ENCODE peak calls at places on chromosome 18, in eight cellular contexts. Q is nephron progenitor cell, F is thyroid gland, J is cardiac muscle cell, P is neural crest cell, B is bronchial epithelial cell, W is GM23338, S is right atrium auricular region. H is an unnamed sample.

GRCh38 chr18:74476154-74476553 is 19.0 kb upstream of the DIPK1C start:
- DNase-seq in Q (peak), F (no peak), J (peak), P (peak), B (no peak), W (peak), S (no peak), H (peak)

GRCh38 chr18:49757513-49758262 is 55.6 kb downstream of the ACAA2 start:
- DNase-seq in Q (no peak), F (no peak), J (no peak), P (no peak), B (no peak), W (peak), S (no peak), H (no peak)

GRCh38 chr18:44682871-44683221 is 2.2 kb downstream of the SETBP1 start:
- DNase-seq in Q (peak), F (peak), J (no peak), P (no peak), B (no peak), W (peak), S (no peak), H (no peak)

GRCh38 chr18:76565238-76566173 is 70.5 kb upstream of the ZNF516 start:
- DNase-seq in Q (peak), F (peak), J (peak), P (peak), B (peak), W (peak), S (peak), H (no peak)

GRCh38 chr18:24731158-24731557 is 270.7 kb downstream of the HRH4 start:
- DNase-seq in Q (no peak), F (no peak), J (no peak), P (no peak), B (no peak), W (no peak), S (no peak), H (no peak)

GRCh38 chr18:79738565-79739439 is 58.9 kb upstream of the KCNG2 start:
- DNase-seq in Q (no peak), F (no peak), J (peak), P (no peak), B (no peak), W (no peak), S (no peak), H (no peak)

GRCh38 chr18:73691118-73691517 is 456.5 kb downstream of the FBXO15 start:
- DNase-seq in Q (no peak), F (no peak), J (peak), P (no peak), B (peak), W (no peak), S (no peak), H (no peak)

GRCh38 chr18:44536041-44536440 is 144.6 kb upstream of the SETBP1 start:
- DNase-seq in Q (no peak), F (no peak), J (peak), P (no peak), B (peak), W (no peak), S (no peak), H (no peak)

GRCh38 chr18:9429662-9429993 is 45.7 kb upstream of the RALBP1 start:
- DNase-seq in Q (no peak), F (no peak), J (peak), P (no peak), B (no peak), W (no peak), S (no peak), H (no peak)

GRCh38 chr18:11387880-11388279 is 221.5 kb upstream of the SLC35G4 start:
- DNase-seq in Q (no peak), F (peak), J (peak), P (no peak), B (no peak), W (peak), S (no peak), H (no peak)

GRCh38 chr18:8536226-8536625 is 73.0 kb upstream of the RAB12 start:
- DNase-seq in Q (no peak), F (no peak), J (no peak), P (no peak), B (no peak), W (peak), S (no peak), H (no peak)

GRCh38 chr18:37654711-37655369 is 89.2 kb upstream of the CELF4 start:
- DNase-seq in Q (no peak), F (peak), J (no peak), P (no peak), B (no peak), W (no peak), S (no peak), H (no peak)

GRCh38 chr18:73719611-73720010 is 428.0 kb downstream of the FBXO15 start:
- DNase-seq in Q (no peak), F (no peak), J (no peak), P (no peak), B (no peak), W (no peak), S (no peak), H (no peak)

GRCh38 chr18:74898965-74899364 is 301.3 kb downstream of the ZNF407 start:
- DNase-seq in Q (no peak), F (no peak), J (peak), P (no peak), B (peak), W (no peak), S (no peak), H (no peak)

GRCh38 chr18:13641551-13642439 is 84.6 kb downstream of the FAM210A start:
- DNase-seq in Q (no peak), F (peak), J (peak), P (no peak), B (no peak), W (peak), S (no peak), H (no peak)

GRCh38 chr18:80252136-80252535 is 4.8 kb upstream of the PARD6G start:
- DNase-seq in Q (no peak), F (no peak), J (peak), P (no peak), B (peak), W (no peak), S (no peak), H (no peak)

GRCh38 chr18:49006641-49007136 is 55.9 kb upstream of the SMAD7 start:
- DNase-seq in Q (no peak), F (no peak), J (peak), P (no peak), B (peak), W (peak), S (no peak), H (no peak)

GRCh38 chr18:66495844-66496243 is 108.0 kb downstream of the CDH19 start:
- DNase-seq in Q (peak), F (peak), J (peak), P (peak), B (peak), W (peak), S (no peak), H (peak)

GRCh38 chr18:74456409-74457042 is 582 bp downstream of the DIPK1C start:
- DNase-seq in Q (peak), F (no peak), J (no peak), P (no peak), B (no peak), W (peak), S (no peak), H (no peak)

GRCh38 chr18:51668101-51668500 is 470.6 kb upstream of the MEX3C start:
- DNase-seq in Q (peak), F (peak), J (peak), P (peak), B (peak), W (peak), S (no peak), H (peak)

GRCh38 chr18:24627644-24628315 is 167.3 kb downstream of the HRH4 start:
- DNase-seq in Q (no peak), F (no peak), J (no peak), P (no peak), B (peak), W (no peak), S (no peak), H (no peak)

GRCh38 chr18:63099848-63100625 is 219.5 kb downstream of the BCL2 start:
- DNase-seq in Q (no peak), F (peak), J (no peak), P (no peak), B (no peak), W (no peak), S (no peak), H (no peak)

GRCh38 chr18:74333091-74333490 is 17.5 kb downstream of the C18orf63 start:
- DNase-seq in Q (no peak), F (no peak), J (peak), P (no peak), B (no peak), W (no peak), S (no peak), H (no peak)

GRCh38 chr18:27014841-27015240 is 149.3 kb upstream of the AQP4 start:
- DNase-seq in Q (no peak), F (no peak), J (no peak), P (no peak), B (no peak), W (no peak), S (no peak), H (no peak)

GRCh38 chr18:6412933-6413472 is 1.7 kb downstream of the L3MBTL4 start:
- DNase-seq in Q (no peak), F (no peak), J (no peak), P (no peak), B (no peak), W (no peak), S (no peak), H (no peak)

GRCh38 chr18:12598181-12598921 is 59.6 kb downstream of the SPIRE1 start:
- DNase-seq in Q (no peak), F (no peak), J (peak), P (no peak), B (no peak), W (peak), S (no peak), H (no peak)

GRCh38 chr18:62037989-62038778 is 145.4 kb upstream of the RNF152 start:
- DNase-seq in Q (no peak), F (no peak), J (peak), P (no peak), B (no peak), W (no peak), S (no peak), H (no peak)

GRCh38 chr18:51135361-51135760 is 62.1 kb downstream of the MEX3C start:
- DNase-seq in Q (no peak), F (no peak), J (peak), P (no peak), B (peak), W (no peak), S (no peak), H (no peak)

GRCh38 chr18:24095976-24096375 is 42.9 kb upstream of the CABYR start:
- DNase-seq in Q (no peak), F (no peak), J (no peak), P (no peak), B (no peak), W (no peak), S (no peak), H (no peak)

GRCh38 chr18:10689231-10689953 is 163.6 kb downstream of the NAPG start:
- DNase-seq in Q (no peak), F (no peak), J (no peak), P (no peak), B (no peak), W (no peak), S (no peak), H (no peak)

GRCh38 chr18:11148655-11149440 is 521 bp downstream of the PIEZO2 start:
- DNase-seq in Q (peak), F (no peak), J (peak), P (peak), B (no peak), W (peak), S (no peak), H (no peak)

GRCh38 chr18:79567481-79568147 is 112.0 kb upstream of the CTDP1 start:
- DNase-seq in Q (peak), F (peak), J (peak), P (no peak), B (peak), W (peak), S (peak), H (no peak)

GRCh38 chr18:58661423-58661822 is 9.8 kb upstream of the MALT1 start:
- DNase-seq in Q (no peak), F (no peak), J (peak), P (no peak), B (no peak), W (peak), S (no peak), H (no peak)
- TF ChIP-seq CTCF in Q (no peak), F (no peak), J (peak), P (peak), B (peak), W (no peak), S (peak), H (no peak)

GRCh38 chr18:69648486-69648885 is 247.8 kb downstream of the DOK6 start:
- DNase-seq in Q (no peak), F (peak), J (no peak), P (no peak), B (no peak), W (no peak), S (no peak), H (no peak)

GRCh38 chr18:69651243-69651642 is 250.6 kb downstream of the DOK6 start:
- DNase-seq in Q (no peak), F (no peak), J (no peak), P (no peak), B (no peak), W (no peak), S (no peak), H (no peak)

GRCh38 chr18:69647695-69648094 is 247.0 kb downstream of the DOK6 start:
- DNase-seq in Q (no peak), F (no peak), J (no peak), P (no peak), B (no peak), W (no peak), S (no peak), H (no peak)

DNA sequence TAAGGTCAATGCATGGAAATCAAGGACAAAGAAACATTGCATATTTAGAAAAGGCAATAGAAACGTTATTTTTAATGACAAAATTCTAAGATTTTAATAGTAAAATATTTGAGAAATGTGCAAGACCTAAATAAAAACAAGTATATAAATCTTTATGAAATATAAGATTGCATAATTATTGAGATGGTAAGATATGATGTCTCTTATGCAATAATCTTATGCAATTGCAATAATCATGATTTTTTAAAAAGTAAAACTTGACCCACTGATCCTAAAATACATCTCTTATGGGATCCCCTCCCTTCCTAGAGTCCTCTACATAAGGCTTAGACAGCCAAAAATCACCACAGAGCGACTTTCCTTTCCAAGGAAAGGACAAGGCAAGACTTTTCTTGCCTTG is 249.0 kb downstream of the DOK6 start:
- DNase-seq in Q (no peak), F (no peak), J (no peak), P (no peak), B (no peak), W (no peak), S (no peak), H (no peak)
- TF ChIP-seq CTCF in Q (no peak), F (no peak), J (no peak), P (no peak), B (no peak), W (no peak), S (no peak), H (no peak)

GRCh38 chr18:45839415-45840395 is 14.2 kb downstream of the SIGLEC15 start:
- DNase-seq in Q (no peak), F (no peak), J (peak), P (no peak), B (peak), W (peak), S (no peak), H (no peak)
- TF ChIP-seq CTCF in Q (peak), F (peak), J (peak), P (peak), B (peak), W (peak), S (peak), H (peak)

GRCh38 chr18:1062592-1062991 is 157.9 kb downstream of the ADCYAP1 start:
- DNase-seq in Q (no peak), F (no peak), J (peak), P (no peak), B (no peak), W (peak), S (no peak), H (no peak)
- TF ChIP-seq CTCF in Q (no peak), F (no peak), J (no peak), P (no peak), B (no peak), W (peak), S (no peak), H (no peak)